ENCODE peak calls at places on chromosomes 2 and 18, in seven cellular contexts. D is thoracic aorta; G is aorta; Y is right lobe of liver; T is K562; U is CD4-positive, CD25-positive, alpha-beta regulatory T cell; J is Karpas-422. B is an unnamed sample.

GRCh38 chr2:11414372-11415124 is 51.4 kb downstream of the E2F6 start:
- DNase-seq in D (no peak), G (no peak), Y (no peak), T (no peak), U (no peak), J (no peak), B (no peak)

GRCh38 chr2:104744537-104744936 is 109.4 kb upstream of the POU3F3 start:
- DNase-seq in D (no peak), G (no peak), Y (no peak), T (no peak), U (no peak), J (no peak), B (no peak)

GRCh38 chr18:50158866-50159653 is 35.9 kb downstream of the MYO5B start:
- DNase-seq in D (no peak), G (no peak), Y (no peak), T (no peak), U (no peak), J (no peak), B (no peak)

GRCh38 chr2:112542974-112543760 is 902 bp downstream of the POLR1B start:
- DNase-seq in D (no peak), G (no peak), Y (no peak), T (peak; percentile 21), U (no peak), J (peak; percentile 66), B (no peak)

GRCh38 chr2:138922973-138923563 is 142.9 kb upstream of the NXPH2 start:
- DNase-seq in D (no peak), G (no peak), Y (no peak), T (no peak), U (no peak), J (peak; percentile 74), B (no peak)

GRCh38 chr2:8676915-8677645 is 4.8 kb upstream of the ID2 start:
- DNase-seq in D (no peak), G (no peak), Y (no peak), T (no peak), U (no peak), J (no peak), B (no peak)

GRCh38 chr2:201618744-201619654 is 24.3 kb downstream of the TMEM237 start:
- DNase-seq in D (peak; percentile 17), G (peak; percentile 84), Y (peak; percentile 49), T (peak; percentile 57), U (no peak), J (no peak), B (peak; percentile 48)

GRCh38 chr2:237322564-237322963 is 91.4 kb downstream of the COL6A3 start:
- DNase-seq in D (no peak), G (no peak), Y (no peak), T (no peak), U (no peak), J (peak; percentile 44), B (no peak)

GRCh38 chr18:8601277-8602032 is 7.8 kb upstream of the RAB12 start:
- DNase-seq in D (no peak), G (no peak), Y (no peak), T (no peak), U (no peak), J (peak; percentile 51), B (no peak)

GRCh38 chr2:747774-748351 is 70.7 kb upstream of the TMEM18 start:
- DNase-seq in D (no peak), G (no peak), Y (no peak), T (no peak), U (no peak), J (no peak), B (no peak)

GRCh38 chr2:231512222-231512621 is 18.0 kb downstream of the NMUR1 start:
- DNase-seq in D (no peak), G (no peak), Y (peak; percentile 33), T (no peak), U (no peak), J (no peak), B (peak; percentile 43)

GRCh38 chr2:85062565-85062964 is 70.6 kb upstream of the TCF7L1 start:
- DNase-seq in D (no peak), G (no peak), Y (no peak), T (no peak), U (no peak), J (no peak), B (no peak)

GRCh38 chr2:113979172-113980128 is 89.6 kb downstream of the ACTR3 start:
- DNase-seq in D (no peak), G (no peak), Y (no peak), T (peak; percentile 24), U (peak; percentile 20), J (no peak), B (no peak)

GRCh38 chr2:157404363-157404762 is 39.5 kb downstream of the CYTIP start:
- DNase-seq in D (no peak), G (no peak), Y (no peak), T (no peak), U (peak; percentile 63), J (peak; percentile 52), B (no peak)

GRCh38 chr2:23312996-23313606 is 71.9 kb upstream of the KLHL29 start:
- DNase-seq in D (no peak), G (no peak), Y (no peak), T (peak; percentile 65), U (no peak), J (peak; percentile 84), B (no peak)

DNA sequence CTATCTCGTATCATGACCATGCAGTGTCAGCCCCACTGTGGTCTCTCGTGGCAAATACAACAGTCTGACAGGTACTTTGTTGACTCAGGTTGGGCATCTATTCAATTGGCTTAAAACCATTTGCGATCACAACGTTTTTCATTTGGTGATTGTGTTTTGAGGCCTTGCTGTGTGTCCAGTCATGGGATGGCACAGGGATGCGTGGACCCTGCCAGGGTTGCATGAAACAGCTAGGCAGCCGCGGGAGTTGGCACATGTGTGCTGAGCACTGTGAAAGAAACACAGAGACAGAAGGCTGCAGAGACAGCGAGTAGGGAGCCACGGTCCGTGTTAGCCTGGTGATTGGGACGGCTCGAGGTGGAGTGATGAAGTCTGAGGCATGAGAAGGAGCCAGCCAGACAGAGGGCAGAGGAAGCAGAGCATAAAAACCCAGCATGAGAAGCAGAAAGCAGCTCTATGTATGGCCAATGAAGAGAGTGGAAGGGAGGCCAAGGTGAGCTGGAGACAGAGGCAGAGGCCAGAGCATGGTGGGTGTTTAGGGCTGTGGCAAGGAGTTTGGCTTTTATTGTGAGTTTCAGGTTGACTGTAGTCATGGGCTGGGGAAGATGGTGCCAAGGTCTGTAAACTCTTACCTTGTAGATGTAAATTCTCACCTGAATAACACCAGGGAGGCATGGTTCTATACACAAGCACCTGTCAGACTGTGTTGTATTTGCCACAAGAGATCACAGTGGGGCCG is 31.8 kb upstream of the IL1R1 start:
- DNase-seq in D (no peak), G (no peak), Y (peak; percentile 77), T (no peak), U (no peak), J (no peak), B (no peak)
- H3K4me3 ChIP-seq in D (peak overlapping the region; percentile 47), G (no peak overlapping the region), Y (no peak overlapping the region), T (no peak overlapping the region), U (peak overlapping the region; percentile 46), J (no peak overlapping the region), B (no peak overlapping the region)

DNA sequence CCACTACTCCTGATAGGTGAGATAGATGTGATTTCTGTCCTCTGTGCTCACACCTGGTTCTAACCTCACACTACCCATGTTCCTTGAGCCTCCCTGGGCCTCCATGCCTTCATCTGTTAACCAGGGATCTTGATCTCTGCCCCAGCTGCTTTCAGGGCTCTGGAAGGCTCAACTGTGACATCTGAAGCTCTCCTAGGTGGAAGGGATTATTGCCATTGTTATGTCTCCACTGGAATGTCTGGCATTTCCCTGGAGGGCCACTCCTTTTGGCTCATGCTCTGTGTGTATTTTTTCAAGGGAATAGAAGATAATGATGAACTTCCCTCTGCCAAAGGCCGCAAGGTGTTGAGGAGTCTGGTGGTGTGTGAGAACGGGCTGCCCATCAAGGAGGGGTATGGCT is 41.2 kb downstream of the PCARE start:
- DNase-seq in D (no peak), G (no peak), Y (no peak), T (no peak), U (no peak), J (no peak), B (no peak)
- H3K27ac ChIP-seq in D (no peak overlapping the region), G (no peak overlapping the region), Y (no peak overlapping the region), T (no peak overlapping the region), U (no peak overlapping the region), J (no peak overlapping the region), B (no peak overlapping the region)

GRCh38 chr2:46831037-46831868 is 84.4 kb downstream of the MCFD2 start:
- DNase-seq in D (no peak), G (no peak), Y (peak; percentile 12), T (no peak), U (no peak), J (no peak), B (peak; percentile 18)
- H3K4me1 ChIP-seq in D (peaks cover 5% of the 10 kb centered on the region), G (no peaks in the 10 kb centered on the region), Y (no peaks in the 10 kb centered on the region), T (no peaks in the 10 kb centered on the region), U (no peaks in the 10 kb centered on the region), J (no peaks in the 10 kb centered on the region), B (peaks cover 2% of the 10 kb centered on the region)

GRCh38 chr2:74531666-74532065 is 1.9 kb downstream of the HTRA2 start:
- DNase-seq in D (no peak), G (no peak), Y (no peak), T (no peak), U (no peak), J (no peak), B (no peak)
- H3K4me3 ChIP-seq in D (no peak overlapping the region), G (no peak overlapping the region), Y (no peak overlapping the region), T (no peak overlapping the region), U (peak overlapping the region; percentile 75), J (peak overlapping the region; percentile 91), B (no peak overlapping the region)

GRCh38 chr2:37623409-37623808 is 48.0 kb downstream of the CDC42EP3 start:
- DNase-seq in D (no peak), G (no peak), Y (no peak), T (no peak), U (no peak), J (no peak), B (no peak)

GRCh38 chr2:37625156-37625555 is 46.3 kb downstream of the CDC42EP3 start:
- DNase-seq in D (no peak), G (no peak), Y (no peak), T (no peak), U (no peak), J (no peak), B (no peak)

GRCh38 chr2:37622434-37623202 is 48.8 kb downstream of the CDC42EP3 start:
- DNase-seq in D (no peak), G (no peak), Y (no peak), T (no peak), U (no peak), J (no peak), B (no peak)

GRCh38 chr2:37625781-37626548 is 45.5 kb downstream of the CDC42EP3 start:
- DNase-seq in D (no peak), G (no peak), Y (no peak), T (no peak), U (peak; percentile 42), J (no peak), B (no peak)

DNA sequence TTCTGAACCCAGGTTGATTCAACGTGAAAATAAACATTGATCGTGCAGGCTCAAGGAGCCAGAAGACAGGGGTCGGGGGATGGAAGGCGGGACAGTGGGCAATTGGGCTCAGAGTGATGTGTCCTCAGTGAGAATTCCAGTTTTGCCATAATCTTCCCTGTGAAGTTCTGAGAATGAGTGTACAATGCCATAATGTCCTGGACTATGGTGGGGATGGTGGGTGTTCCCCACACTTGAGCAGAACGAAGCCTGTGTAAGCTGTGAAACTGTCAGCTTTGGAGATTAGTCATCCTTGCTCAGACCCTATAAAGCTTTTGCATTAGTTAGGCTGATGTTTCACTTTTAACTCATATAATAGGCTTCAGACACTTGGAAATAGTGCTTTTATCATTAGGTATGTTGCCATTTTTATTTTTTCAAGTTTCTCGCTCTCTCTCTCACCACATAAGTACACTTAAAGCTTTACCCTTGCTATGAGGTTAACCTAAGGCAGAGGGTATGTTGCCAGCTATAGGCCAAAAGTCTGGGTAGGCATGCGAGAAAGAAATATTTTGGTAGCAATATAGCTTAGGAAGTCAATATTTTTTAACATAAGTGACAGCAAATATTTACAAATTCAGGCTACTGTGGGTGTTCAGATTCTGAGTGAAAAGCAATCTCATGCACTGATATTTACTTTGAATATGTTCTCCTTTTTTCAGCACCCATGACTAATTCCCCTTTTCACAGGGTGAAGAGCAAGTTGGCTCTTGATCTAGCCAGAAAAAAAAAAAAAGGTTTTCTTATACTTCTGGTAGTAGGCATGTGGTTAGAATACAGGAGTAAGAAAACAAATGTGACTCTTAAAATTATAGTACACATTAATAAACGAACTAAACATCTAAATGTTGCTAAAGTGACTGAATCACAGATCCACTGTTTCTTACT is 47.2 kb downstream of the CDC42EP3 start:
- DNase-seq in D (no peak), G (no peak), Y (no peak), T (no peak), U (no peak), J (no peak), B (no peak)
- H3K27ac ChIP-seq in D (no peak overlapping the region), G (no peak overlapping the region), Y (no peak overlapping the region), T (no peak overlapping the region), U (peak overlapping the region; percentile 74), J (no peak overlapping the region), B (no peak overlapping the region)